ENCODE peak calls at places on chromosomes 2 and 18, in six cellular contexts. N is heart left ventricle, Y is Calu3, O is left ventricle myocardium inferior, H is upper lobe of right lung, M is AG04450. U is an unnamed sample.
A peak's percentile ranks its signal among the peaks of the same experiment; 100 is the strongest.

GRCh38 chr18:8987250-8987649 is 115.2 kb upstream of the NDUFV2 start:
- DNase-seq in N (no peak), Y (no peak), O (no peak), H (no peak), M (no peak), U (no peak)

GRCh38 chr2:165952600-165953210 is 871 bp downstream of the TTC21B start:
- DNase-seq in N (no peak), Y (no peak), O (no peak), H (no peak), M (no peak), U (no peak)

GRCh38 chr2:26561918-26562810 is 79.0 kb downstream of the CIB4 start:
- DNase-seq in N (peak; percentile 68), Y (peak; percentile 94), O (peak; percentile 54), H (peak; percentile 79), M (no peak), U (peak; percentile 67)

GRCh38 chr2:15134957-15135356 is 426.2 kb downstream of the NBAS start:
- DNase-seq in N (no peak), Y (no peak), O (no peak), H (no peak), M (no peak), U (no peak)

GRCh38 chr2:5969301-5969700 is 277.1 kb downstream of the SOX11 start:
- DNase-seq in N (no peak), Y (no peak), O (no peak), H (no peak), M (no peak), U (no peak)

GRCh38 chr2:219223831-219224610 is 5.3 kb upstream of the ABCB6 start:
- DNase-seq in N (no peak), Y (no peak), O (no peak), H (no peak), M (no peak), U (no peak)

GRCh38 chr18:59155140-59155539 is 15.5 kb downstream of the SEC11C start:
- DNase-seq in N (no peak), Y (no peak), O (no peak), H (no peak), M (peak; percentile 58), U (no peak)

GRCh38 chr2:2107140-2107539 is 223.9 kb downstream of the MYT1L start:
- DNase-seq in N (peak; percentile 59), Y (no peak), O (peak; percentile 34), H (no peak), M (no peak), U (peak; percentile 44)

GRCh38 chr2:9779572-9780264 is 63.6 kb upstream of the TAF1B start:
- DNase-seq in N (peak; percentile 18), Y (no peak), O (no peak), H (no peak), M (no peak), U (no peak)

GRCh38 chr2:102582845-102583244 is 36.5 kb upstream of the SLC9A2 start:
- DNase-seq in N (no peak), Y (no peak), O (no peak), H (no peak), M (no peak), U (no peak)

GRCh38 chr2:107430596-107431266 is 396.0 kb upstream of the RGPD4 start:
- DNase-seq in N (no peak), Y (no peak), O (no peak), H (no peak), M (no peak), U (no peak)

GRCh38 chr2:46913471-46914381 is 1.9 kb downstream of the MCFD2 start:
- DNase-seq in N (no peak), Y (peak; percentile 30), O (no peak), H (no peak), M (no peak), U (no peak)

GRCh38 chr18:9808190-9808529 is 77.6 kb upstream of the TXNDC2 start:
- DNase-seq in N (no peak), Y (no peak), O (no peak), H (no peak), M (no peak), U (no peak)

GRCh38 chr2:241868661-241869081 is 858 bp upstream of the RTP5 start:
- DNase-seq in N (peak; percentile 10), Y (no peak), O (peak; percentile 8), H (no peak), M (no peak), U (peak; percentile 15)

GRCh38 chr2:192604295-192604694 is 409.6 kb upstream of the TMEFF2 start:
- DNase-seq in N (no peak), Y (no peak), O (no peak), H (no peak), M (no peak), U (no peak)

GRCh38 chr2:73070651-73071451 is 661 bp downstream of the SFXN5 start:
- DNase-seq in N (peak; percentile 98), Y (peak; percentile 98), O (peak; percentile 99), H (peak; percentile 99), M (peak; percentile 92), U (peak; percentile 99)
- TF ChIP-seq CTCF in N (no peak), Y (no peak), O (no peak), H (no peak), M (no peak), U (no peak)

GRCh38 chr2:157840568-157841156 is 35.5 kb downstream of the ACVR1 start:
- DNase-seq in N (peak; percentile 65), Y (peak; percentile 72), O (peak; percentile 64), H (peak; percentile 77), M (no peak), U (peak; percentile 47)
- TF ChIP-seq CTCF in N (peak; percentile 30), Y (no peak), O (peak; percentile 53), H (no peak), M (peak; percentile 20), U (no peak)

GRCh38 chr18:48342125-48342524 is 67.1 kb downstream of the ZBTB7C start:
- DNase-seq in N (peak; percentile 49), Y (no peak), O (no peak), H (no peak), M (no peak), U (peak; percentile 30)

GRCh38 chr18:48342588-48342987 is 66.6 kb downstream of the ZBTB7C start:
- DNase-seq in N (no peak), Y (no peak), O (no peak), H (no peak), M (no peak), U (no peak)

GRCh38 chr18:48348739-48349138 is 60.4 kb downstream of the ZBTB7C start:
- DNase-seq in N (no peak), Y (no peak), O (no peak), H (no peak), M (no peak), U (no peak)

GRCh38 chr18:48347756-48348326 is 61.3 kb downstream of the ZBTB7C start:
- DNase-seq in N (no peak), Y (no peak), O (no peak), H (no peak), M (no peak), U (no peak)

DNA sequence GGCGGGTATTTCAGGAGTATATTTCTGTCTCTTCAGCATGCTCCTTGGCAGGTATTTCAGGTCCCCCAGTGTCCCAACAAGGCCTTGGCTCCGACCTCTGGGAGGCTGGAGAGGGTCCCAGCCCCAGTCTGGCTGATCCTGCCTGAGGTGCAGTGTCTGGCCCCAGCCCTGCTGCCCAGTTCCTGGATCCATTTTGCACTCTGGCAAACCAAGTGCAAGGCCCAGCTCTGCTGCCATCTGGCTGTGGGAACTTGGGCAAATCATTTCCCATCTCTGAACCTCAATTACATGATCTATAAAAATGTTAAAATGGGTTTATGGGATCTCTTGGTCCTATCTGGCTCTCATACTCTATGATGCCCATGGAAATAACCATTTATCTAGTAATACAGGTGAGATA is 63.6 kb downstream of the ZBTB7C start:
- DNase-seq in N (no peak), Y (peak; percentile 48), O (no peak), H (no peak), M (no peak), U (no peak)
- TF ChIP-seq CTCF in N (peak; percentile 31), Y (no peak), O (peak; percentile 48), H (peak; percentile 28), M (peak; percentile 39), U (peak; percentile 27)

DNA sequence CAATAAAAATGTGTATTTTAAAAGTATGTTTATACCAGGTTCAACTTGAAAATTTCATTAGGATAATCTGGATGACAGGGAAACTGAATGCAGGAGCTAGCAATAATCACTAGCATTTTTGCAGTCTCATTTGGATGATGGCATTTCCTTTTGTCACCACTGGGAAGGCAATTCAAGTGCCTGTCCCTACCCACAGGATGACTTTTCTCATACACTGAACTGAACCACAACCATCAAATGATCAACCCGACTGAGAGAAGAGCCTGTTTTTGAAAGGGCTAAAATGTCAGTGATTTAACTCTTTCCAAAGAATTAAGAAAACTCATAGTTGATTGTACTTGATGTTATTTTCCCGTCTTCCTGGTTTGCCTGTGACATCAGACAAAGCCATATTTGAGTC is 115.0 kb downstream of the FAM124B start:
- DNase-seq in N (no peak), Y (no peak), O (no peak), H (no peak), M (no peak), U (no peak)
- TF ChIP-seq CTCF in N (no peak), Y (no peak), O (no peak), H (no peak), M (no peak), U (no peak)

DNA sequence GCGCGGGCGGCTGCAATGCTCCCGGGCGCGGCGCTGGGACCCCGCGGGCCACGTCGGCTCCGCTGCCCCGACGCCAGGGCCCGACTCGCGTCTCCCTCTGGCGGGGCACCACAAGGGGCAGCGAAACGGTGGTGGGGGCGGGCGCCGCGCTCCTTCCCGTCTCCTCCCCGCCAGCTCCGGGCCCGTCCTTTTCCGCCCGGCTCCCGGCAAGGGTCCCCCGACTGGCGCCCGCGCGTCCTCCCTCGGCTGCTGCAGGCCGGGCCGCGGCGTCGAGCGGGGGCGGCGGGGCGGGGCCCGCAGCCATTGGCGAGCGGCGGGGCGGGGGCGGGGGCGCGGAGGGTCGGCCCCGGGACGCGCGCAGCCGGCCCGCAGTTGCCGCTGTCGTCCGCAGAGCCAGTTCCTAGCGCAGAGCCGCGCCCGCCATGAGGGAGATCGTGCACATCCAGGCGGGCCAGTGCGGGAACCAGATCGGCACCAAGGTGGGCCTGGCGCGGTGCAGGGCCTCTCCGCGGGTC is at the start of gene TUBB6:
- DNase-seq in N (peak; percentile 84), Y (peak; percentile 56), O (peak; percentile 79), H (peak; percentile 88), M (no peak), U (peak; percentile 84)
- TF ChIP-seq CTCF in N (peak; percentile 1), Y (no peak), O (peak; percentile 23), H (no peak), M (no peak), U (no peak)

GRCh38 chr2:204842731-204843490 is 297.6 kb downstream of the PARD3B start:
- DNase-seq in N (no peak), Y (no peak), O (no peak), H (no peak), M (peak; percentile 89), U (peak; percentile 3)

GRCh38 chr2:204846471-204846870 is 301.2 kb downstream of the PARD3B start:
- DNase-seq in N (no peak), Y (no peak), O (no peak), H (no peak), M (no peak), U (no peak)

GRCh38 chr2:204834716-204835115 is 289.4 kb downstream of the PARD3B start:
- DNase-seq in N (no peak), Y (no peak), O (no peak), H (no peak), M (no peak), U (no peak)

DNA sequence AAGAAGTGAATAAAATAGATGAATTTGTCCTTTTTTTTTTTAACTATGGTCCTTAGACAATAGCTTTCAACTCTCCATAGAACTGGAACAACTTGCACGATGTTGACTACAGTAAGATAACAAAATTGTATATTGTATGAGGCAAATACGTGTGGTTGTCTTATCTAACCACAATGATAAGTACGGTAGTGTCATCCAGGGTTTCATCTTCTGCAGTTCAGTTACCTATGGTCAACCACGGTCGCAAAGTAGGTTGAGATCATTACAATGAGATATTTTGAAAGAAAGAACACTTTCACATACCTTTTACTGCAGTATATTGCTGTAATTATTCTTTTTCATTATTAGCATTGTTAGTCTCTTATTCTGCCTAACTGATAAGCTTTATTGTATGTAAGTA is 295.2 kb downstream of the PARD3B start:
- DNase-seq in N (no peak), Y (no peak), O (no peak), H (no peak), M (no peak), U (no peak)
- TF ChIP-seq CTCF in N (no peak), Y (no peak), O (no peak), H (no peak), M (no peak), U (no peak)